ENCODE peak calls at places on chromosomes 13 and 19, in five cellular contexts. T, I, U, Y and B are unnamed samples.
A peak's percentile ranks its signal among the peaks of the same experiment; 100 is the strongest.

GRCh38 chr13:75299913-75300862 is 181.8 kb downstream of the TBC1D4 start:
- DNase-seq in U (no peak), Y (no peak), I (no peak), T (no peak), B (no peak)

GRCh38 chr19:661427-662196 is 1.4 kb downstream of the RNF126 start:
- DNase-seq in U (peak; percentile 31), T (peak; percentile 28), I (peak; percentile 55), Y (peak; percentile 85), B (peak; percentile 78)

GRCh38 chr19:46478356-46478986 is 7.1 kb upstream of the PNMA8A start:
- DNase-seq in I (peak; percentile 83), Y (peak; percentile 28), U (no peak), T (peak; percentile 90), B (peak; percentile 37)

GRCh38 chr13:101545521-101545920 is 93.0 kb downstream of the ITGBL1 start:
- DNase-seq in T (no peak), I (no peak), U (no peak), Y (no peak), B (no peak)

GRCh38 chr13:106513025-106513424 is 22.4 kb downstream of the EFNB2 start:
- DNase-seq in I (no peak), T (peak; percentile 39), Y (no peak), U (no peak), B (no peak)

GRCh38 chr19:13986348-13986904 is 19.7 kb downstream of the RFX1 start:
- DNase-seq in U (peak; percentile 91), Y (peak; percentile 99), I (peak; percentile 98), T (peak; percentile 77), B (peak; percentile 96)

GRCh38 chr19:10043286-10043927 is 30.1 kb downstream of the RDH8 start:
- DNase-seq in Y (no peak), T (peak; percentile 62), I (no peak), U (no peak), B (no peak)

GRCh38 chr19:7595466-7596133 is at the start of gene CAMSAP3:
- DNase-seq in U (no peak), I (peak; percentile 73), Y (peak; percentile 43), T (no peak), B (peak; percentile 29)

GRCh38 chr19:15562861-15563260 is 52.2 kb upstream of the CYP4F8 start:
- DNase-seq in T (no peak), U (no peak), I (no peak), Y (no peak), B (no peak)

GRCh38 chr13:26422036-26422435 is 135.4 kb upstream of the WASF3 start:
- DNase-seq in T (no peak), U (no peak), I (no peak), Y (no peak), B (no peak)

GRCh38 chr19:7618771-7619510 is 10.4 kb downstream of the XAB2 start:
- DNase-seq in Y (no peak), T (no peak), U (no peak), I (no peak), B (no peak)

GRCh38 chr19:2387367-2388288 is 27.6 kb downstream of the TMPRSS9 start:
- DNase-seq in I (no peak), U (no peak), Y (no peak), T (no peak), B (no peak)

GRCh38 chr19:2046046-2046907 is 4.8 kb downstream of the MKNK2 start:
- DNase-seq in U (no peak), Y (no peak), I (no peak), T (no peak), B (no peak)

GRCh38 chr13:60329221-60329983 is 67.6 kb upstream of the TDRD3 start:
- DNase-seq in U (no peak), I (peak; percentile 27), Y (no peak), T (peak; percentile 44), B (no peak)

GRCh38 chr13:113061796-113062425 is 43.7 kb upstream of the F7 start:
- DNase-seq in T (no peak), Y (no peak), U (peak; percentile 19), I (no peak), B (no peak)

GRCh38 chr13:111609631-111610030 is 289.2 kb downstream of the TEX29 start:
- DNase-seq in T (no peak), U (no peak), Y (no peak), I (no peak), B (no peak)

GRCh38 chr13:111610879-111611278 is 290.4 kb downstream of the TEX29 start:
- DNase-seq in I (no peak), T (no peak), U (no peak), Y (no peak), B (no peak)

GRCh38 chr13:111614009-111614408 is 293.6 kb downstream of the TEX29 start:
- DNase-seq in T (no peak), Y (no peak), I (no peak), U (no peak), B (no peak)

GRCh38 chr13:111612918-111613317 is 292.5 kb downstream of the TEX29 start:
- DNase-seq in I (no peak), T (no peak), U (no peak), Y (no peak), B (no peak)

GRCh38 chr13:111610077-111610476 is 289.6 kb downstream of the TEX29 start:
- DNase-seq in I (no peak), Y (no peak), T (no peak), U (no peak), B (no peak)
- H3K27ac ChIP-seq in I (no peak overlapping the region), Y (no peak overlapping the region), T (no peak overlapping the region), U (no peak overlapping the region), B (no peak overlapping the region)

GRCh38 chr13:21967871-21968270 is 297.0 kb downstream of the FGF9 start:
- DNase-seq in T (no peak), Y (no peak), U (no peak), I (no peak), B (no peak)

GRCh38 chr13:21964686-21965085 is 293.8 kb downstream of the FGF9 start:
- DNase-seq in I (no peak), T (no peak), Y (no peak), U (no peak), B (no peak)

GRCh38 chr13:21970172-21970571 is 299.3 kb downstream of the FGF9 start:
- DNase-seq in T (no peak), I (no peak), Y (no peak), U (no peak), B (no peak)

GRCh38 chr13:21966014-21966413 is 295.1 kb downstream of the FGF9 start:
- DNase-seq in T (no peak), I (no peak), U (no peak), Y (no peak), B (no peak)

GRCh38 chr13:21965095-21965494 is 294.2 kb downstream of the FGF9 start:
- DNase-seq in Y (no peak), U (no peak), I (no peak), T (no peak), B (no peak)
- H3K4me1 ChIP-seq in Y (no peaks in the 10 kb centered on the region), U (no peaks in the 10 kb centered on the region), I (no peaks in the 10 kb centered on the region), T (no peaks in the 10 kb centered on the region), B (no peaks in the 10 kb centered on the region)

GRCh38 chr19:34320277-34320676 is 44.7 kb upstream of the GPI start:
- DNase-seq in T (no peak), Y (no peak), I (no peak), U (no peak), B (no peak)
- H3K27ac ChIP-seq in T (peak overlapping the region; percentile 86), Y (no peak overlapping the region), I (no peak overlapping the region), U (peak overlapping the region; percentile 34), B (no peak overlapping the region)

DNA sequence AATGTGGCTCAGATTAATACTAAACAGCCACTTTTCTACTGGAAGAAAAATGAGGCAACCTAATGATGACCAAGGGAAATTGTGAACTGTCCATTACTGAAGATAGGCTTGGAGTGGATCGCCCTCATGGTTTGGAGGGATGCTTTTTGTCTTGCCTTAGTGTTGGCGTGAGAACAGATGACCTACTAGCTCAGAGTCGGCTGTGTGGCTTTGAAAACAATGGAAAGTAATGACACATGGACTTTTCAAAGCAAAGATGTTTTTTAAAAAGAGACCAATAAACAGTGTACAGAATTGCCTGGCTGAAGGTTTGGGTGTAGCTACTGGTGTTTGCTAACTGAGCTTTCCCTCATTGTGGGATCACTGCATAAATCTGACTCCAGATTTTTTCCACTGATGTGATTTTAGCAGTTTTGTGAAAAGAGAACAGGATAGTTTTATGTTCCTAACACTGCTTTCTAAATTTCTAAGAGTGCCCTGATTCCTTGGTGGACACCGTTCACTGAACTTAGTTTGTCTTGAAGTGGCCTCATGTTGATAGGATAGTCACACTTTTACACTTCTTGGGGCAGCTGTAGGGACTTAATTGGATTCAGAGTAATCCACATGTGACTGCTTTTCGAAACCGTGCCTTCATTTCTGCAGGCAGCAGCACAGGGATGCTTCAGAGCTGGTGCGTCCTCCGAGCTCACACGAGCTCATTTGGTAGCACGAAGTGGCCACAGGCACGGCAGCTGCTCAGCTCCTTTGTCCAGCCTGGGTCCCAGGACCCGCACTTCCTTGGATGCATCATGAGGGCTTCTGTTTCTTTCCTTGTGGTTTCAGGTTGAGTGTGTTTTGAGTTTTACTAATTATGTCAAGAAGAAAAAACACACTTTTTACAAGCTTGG is 4.3 kb downstream of the CEBPG start:
- DNase-seq in T (peak; percentile 10), U (no peak), I (no peak), Y (no peak), B (no peak)
- H3K4me1 ChIP-seq in T (peaks cover 9% of the 10 kb centered on the region), U (peaks cover 11% of the 10 kb centered on the region), I (peaks cover 32% of the 10 kb centered on the region), Y (peaks cover 33% of the 10 kb centered on the region), B (peaks cover 37% of the 10 kb centered on the region)